ENCODE peak calls at places on chromosomes 16 and 17, in seven cellular contexts. J, C, B, Q, O, D and L are unnamed samples.

GRCh38 chr17:43396491-43397060 is 2.2 kb upstream of the ARL4D start:
- DNase-seq in B (no peak), D (no peak), O (no peak), Q (no peak), J (no peak), C (no peak), L (no peak)

GRCh38 chr17:30720013-30720471 is 104.5 kb downstream of the CRLF3 start:
- DNase-seq in D (no peak), O (no peak), C (peak), Q (no peak), J (no peak), B (no peak), L (no peak)

GRCh38 chr17:45293413-45294211 is 23.2 kb downstream of the MAP3K14 start:
- DNase-seq in Q (peak), O (peak), J (peak), B (no peak), D (peak), C (no peak), L (peak)

GRCh38 chr17:57675427-57675826 is 69.7 kb downstream of the CCDC182 start:
- DNase-seq in C (no peak), B (no peak), D (no peak), Q (no peak), O (no peak), J (no peak), L (no peak)

GRCh38 chr17:45896803-45897693 is 2.7 kb downstream of the MAPT start:
- DNase-seq in B (no peak), C (no peak), D (no peak), O (no peak), J (no peak), Q (no peak), L (peak)

GRCh38 chr16:20167323-20167722 is 93.6 kb upstream of the GPR139 start:
- DNase-seq in J (no peak), O (no peak), D (no peak), C (no peak), Q (no peak), B (no peak), L (no peak)

GRCh38 chr16:84790291-84790690 is 29.5 kb upstream of the CRISPLD2 start:
- DNase-seq in D (no peak), J (no peak), Q (no peak), O (no peak), C (no peak), B (no peak), L (no peak)

GRCh38 chr16:30351586-30352419 is 3.3 kb downstream of the CD2BP2 start:
- DNase-seq in B (no peak), J (peak), C (no peak), Q (no peak), O (peak), D (peak), L (no peak)

GRCh38 chr16:63617990-63618763 is 1503.7 kb downstream of the CDH11 start:
- DNase-seq in D (no peak), B (no peak), C (no peak), O (no peak), Q (no peak), J (peak), L (no peak)

GRCh38 chr16:14193316-14193871 is 122.3 kb downstream of the MRTFB start:
- DNase-seq in J (no peak), D (no peak), C (no peak), Q (no peak), O (no peak), B (peak), L (no peak)

GRCh38 chr17:28746611-28747045 is 2.8 kb downstream of the TRAF4 start:
- DNase-seq in J (no peak), C (no peak), Q (no peak), O (no peak), B (no peak), D (peak), L (peak)

GRCh38 chr17:8609910-8610309 is 20.6 kb downstream of the MYH10 start:
- DNase-seq in O (no peak), Q (no peak), C (no peak), J (no peak), B (no peak), D (peak), L (no peak)

DNA sequence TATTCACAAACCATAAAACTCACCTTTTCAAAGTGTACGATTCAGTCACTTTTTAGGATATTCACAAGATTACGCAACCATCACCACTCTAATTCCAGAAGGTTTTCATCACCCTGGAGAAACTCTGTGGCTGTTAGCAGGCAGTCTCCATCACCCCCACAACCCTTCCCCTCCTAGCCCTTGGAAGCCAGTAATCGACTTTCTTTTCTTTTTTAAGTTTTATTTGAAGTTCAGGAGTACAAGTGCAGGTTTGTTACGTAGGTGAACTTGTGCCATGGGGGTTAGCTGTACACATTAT is 363.5 kb downstream of the CPPED1 start:
- DNase-seq in B (no peak), O (peak), Q (no peak), J (peak), C (no peak), D (no peak), L (no peak)
- TF ChIP-seq CTCF in B (no peak), O (no peak), Q (no peak), J (no peak), C (no peak), D (no peak), L (no peak)

DNA sequence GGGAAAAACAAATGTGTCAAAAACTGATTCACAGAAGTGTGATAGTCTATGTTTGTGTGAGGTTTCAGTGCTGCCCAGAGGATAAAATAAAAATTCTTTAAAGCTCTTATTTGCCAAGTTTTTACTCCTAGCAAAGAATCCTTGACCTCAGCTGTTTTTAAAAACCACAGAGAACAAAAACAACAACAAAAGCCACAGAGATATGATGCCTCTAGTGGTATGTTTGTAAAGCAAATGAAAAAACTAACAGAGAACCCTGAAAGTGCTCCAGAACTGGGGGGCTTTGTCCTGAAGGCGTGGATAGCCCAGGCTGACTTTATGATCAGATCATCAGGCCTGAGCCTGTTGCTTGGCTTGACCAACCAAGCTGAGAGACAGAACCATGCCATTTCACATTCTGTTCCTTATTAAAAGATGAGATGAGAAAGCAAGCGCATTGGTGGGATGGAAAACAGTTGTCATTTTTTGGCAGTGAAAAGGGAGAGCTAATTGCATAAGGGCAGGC is 411.1 kb downstream of the CPPED1 start:
- DNase-seq in Q (no peak), C (no peak), D (no peak), J (no peak), O (peak), B (no peak), L (no peak)
- TF ChIP-seq CTCF in Q (no peak), C (no peak), D (peak), J (no peak), O (no peak), B (no peak), L (no peak)

GRCh38 chr16:25140459-25140858 is 28.9 kb downstream of the LCMT1 start:
- DNase-seq in O (peak), Q (no peak), B (no peak), C (no peak), J (no peak), D (peak), L (no peak)

GRCh38 chr16:25138130-25138529 is 26.6 kb downstream of the LCMT1 start:
- DNase-seq in J (no peak), Q (no peak), C (no peak), D (no peak), B (no peak), O (no peak), L (no peak)

GRCh38 chr16:25134306-25134705 is 22.8 kb downstream of the LCMT1 start:
- DNase-seq in Q (no peak), C (no peak), B (no peak), O (no peak), D (no peak), J (no peak), L (no peak)

DNA sequence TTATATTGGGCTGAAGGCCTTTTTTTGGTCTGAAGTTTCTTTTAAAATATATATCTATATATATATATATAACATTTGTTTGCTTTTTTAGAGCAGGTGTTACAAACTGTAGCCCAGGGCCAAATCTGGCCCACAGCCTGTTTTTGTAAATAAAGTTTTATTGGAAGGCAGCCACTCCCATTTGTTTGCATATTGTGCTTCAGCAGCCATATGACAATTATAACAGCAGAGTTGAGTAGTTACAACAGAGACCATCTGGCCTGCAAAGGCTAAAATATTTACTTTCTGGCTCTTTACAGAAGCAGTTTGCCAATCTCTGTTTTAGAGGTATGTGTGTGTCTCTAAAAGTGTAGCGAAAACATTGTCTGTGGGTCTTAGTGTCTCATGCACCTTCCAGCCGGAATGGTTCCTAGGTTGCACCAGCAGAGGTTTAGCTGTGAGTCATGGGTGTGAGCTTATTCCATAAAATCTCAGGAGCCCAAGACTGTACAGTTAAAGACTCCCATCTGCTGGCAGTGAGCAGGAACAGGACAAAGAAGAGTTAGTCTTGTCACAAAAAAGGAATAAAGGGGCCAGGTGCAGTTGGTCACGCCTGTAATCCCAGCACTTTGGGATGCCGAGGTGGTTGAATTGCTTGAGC is 23.8 kb downstream of the LCMT1 start:
- DNase-seq in J (peak), O (peak), D (peak), C (no peak), Q (no peak), B (no peak), L (no peak)
- TF ChIP-seq CTCF in J (peak), O (peak), D (peak), C (no peak), Q (no peak), B (peak), L (no peak)

GRCh38 chr17:49715221-49715620 is 7.5 kb upstream of the SLC35B1 start:
- DNase-seq in C (no peak), B (no peak), D (no peak), Q (no peak), O (no peak), J (no peak), L (no peak)

GRCh38 chr17:49717371-49717841 is 9.6 kb upstream of the SLC35B1 start:
- DNase-seq in J (no peak), C (no peak), O (no peak), B (no peak), Q (no peak), D (no peak), L (no peak)

GRCh38 chr17:49716952-49717351 is 9.2 kb upstream of the SLC35B1 start:
- DNase-seq in D (no peak), O (no peak), C (no peak), B (no peak), J (no peak), Q (no peak), L (no peak)

DNA sequence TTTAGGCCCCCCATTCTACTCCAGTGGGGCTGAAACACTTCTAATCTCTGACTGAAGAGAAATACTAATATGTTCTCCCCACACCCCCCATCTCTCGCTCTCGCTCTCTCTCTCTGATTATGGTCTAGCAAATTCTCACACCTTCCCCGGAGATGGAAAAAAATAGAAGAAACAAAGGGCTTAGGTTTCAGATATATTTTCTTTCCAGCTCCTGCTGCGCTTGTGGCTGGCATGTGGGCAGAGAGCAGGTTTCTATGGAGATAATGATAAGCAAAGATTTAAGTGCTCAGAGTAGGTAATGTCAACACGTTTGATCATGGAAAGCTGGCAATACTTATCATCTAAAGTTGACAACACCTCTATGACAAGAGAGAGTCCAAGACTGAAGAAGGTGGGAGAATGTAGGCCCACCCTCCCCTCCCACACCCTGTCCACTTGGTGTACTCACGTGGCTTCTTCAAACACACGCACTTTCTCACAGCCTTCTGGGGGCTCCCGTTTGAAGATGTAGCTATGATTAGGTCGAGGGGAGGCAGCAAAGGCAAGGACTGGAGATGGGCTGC is 8.0 kb upstream of the SLC35B1 start:
- DNase-seq in J (no peak), O (no peak), Q (no peak), C (no peak), D (no peak), B (no peak), L (no peak)
- TF ChIP-seq CTCF in J (no peak), O (no peak), Q (no peak), C (no peak), D (no peak), B (no peak), L (no peak)

GRCh38 chr16:4291699-4292098 is 18.9 kb upstream of the TFAP4 start:
- DNase-seq in J (no peak), D (no peak), C (no peak), Q (no peak), O (no peak), B (no peak), L (no peak)

GRCh38 chr16:4288148-4288921 is 15.5 kb upstream of the TFAP4 start:
- DNase-seq in C (peak), Q (peak), J (peak), D (peak), B (no peak), O (peak), L (peak)

GRCh38 chr16:4293181-4293716 is 20.4 kb upstream of the TFAP4 start:
- DNase-seq in B (no peak), J (no peak), C (no peak), O (no peak), D (no peak), Q (no peak), L (no peak)

GRCh38 chr16:4293822-4294457 is 21.1 kb upstream of the TFAP4 start:
- DNase-seq in O (peak), D (peak), Q (no peak), B (no peak), C (peak), J (peak), L (peak)

DNA sequence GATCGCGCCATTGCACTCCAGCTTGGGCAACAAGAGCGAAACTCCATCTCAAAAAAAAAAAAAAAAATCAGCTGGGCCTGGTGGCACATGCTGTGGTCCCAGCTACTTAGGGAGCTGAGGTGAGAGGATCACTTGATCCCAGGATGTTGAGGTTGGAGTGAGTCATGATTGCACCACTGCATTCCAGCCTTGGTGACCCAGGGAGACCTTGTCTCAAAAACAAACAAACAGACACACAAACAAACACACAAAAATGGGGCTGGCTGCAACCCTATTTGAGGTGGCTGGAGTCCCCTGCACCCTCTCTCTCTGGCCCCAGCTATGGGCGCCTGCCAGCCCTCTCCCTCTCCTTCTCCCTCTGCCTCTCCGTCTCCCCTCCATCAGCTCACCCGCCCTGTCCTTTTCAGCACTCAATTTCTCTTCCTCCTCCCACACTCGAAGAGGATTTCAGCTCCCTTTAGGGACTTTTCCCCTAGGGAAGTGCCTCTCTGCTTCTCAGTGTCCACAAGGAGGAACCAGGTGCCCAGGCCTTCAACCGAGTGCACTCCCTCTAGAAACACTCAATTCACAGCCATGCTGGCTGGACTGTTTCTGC is 17.5 kb upstream of the TFAP4 start:
- DNase-seq in O (peak), Q (no peak), J (peak), D (peak), C (no peak), B (no peak), L (no peak)
- TF ChIP-seq CTCF in O (peak), Q (no peak), J (peak), D (no peak), C (no peak), B (peak), L (no peak)

GRCh38 chr16:4249546-4249945 is 7.7 kb upstream of the SRL start:
- DNase-seq in B (no peak), C (no peak), O (no peak), J (no peak), D (no peak), Q (no peak), L (no peak)

GRCh38 chr16:4257646-4258556 is 14.9 kb downstream of the TFAP4 start:
- DNase-seq in J (no peak), B (no peak), Q (no peak), D (no peak), O (no peak), C (no peak), L (no peak)

DNA sequence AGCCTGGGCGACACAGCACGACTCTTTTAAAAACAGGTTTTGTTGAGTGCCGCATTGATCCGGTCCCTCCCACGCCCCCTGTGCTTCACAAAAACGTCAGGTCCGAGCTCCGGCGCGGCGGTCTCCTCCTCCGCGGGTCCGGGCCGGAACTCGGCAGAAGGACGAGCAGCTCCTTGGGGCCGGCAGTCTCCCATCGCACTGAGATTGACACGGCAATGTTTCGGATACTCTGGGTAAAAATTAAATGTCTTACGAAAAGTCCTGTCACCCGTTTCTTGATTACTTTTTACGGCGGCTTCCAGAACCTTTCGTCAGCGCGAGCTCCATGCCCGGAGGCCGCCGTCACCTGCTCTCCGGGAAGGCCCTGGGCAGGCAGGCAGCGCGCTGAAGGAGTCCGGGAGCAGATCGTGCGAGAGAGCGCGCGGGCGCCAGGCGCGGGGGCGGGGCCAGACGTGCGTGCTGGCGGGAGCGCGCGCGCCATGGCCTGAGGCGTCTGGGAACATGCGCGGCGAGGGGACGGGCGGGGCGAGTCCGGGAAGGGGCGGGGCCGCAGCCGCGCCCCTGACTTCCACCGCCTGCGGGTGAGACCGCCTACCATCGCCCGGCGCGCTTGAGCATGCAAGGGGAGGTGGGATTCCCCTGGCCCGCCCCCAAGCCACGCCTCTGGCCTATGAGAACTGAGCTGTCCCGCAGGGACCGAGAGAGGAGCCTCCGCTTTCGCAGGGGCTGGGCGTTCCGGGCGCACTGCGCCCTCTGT is 11.7 kb upstream of the SRL start:
- DNase-seq in J (peak), Q (peak), B (peak), D (peak), C (peak), O (peak), L (peak)
- TF ChIP-seq CTCF in J (no peak), Q (no peak), B (no peak), D (no peak), C (no peak), O (peak), L (no peak)

GRCh38 chr16:68311316-68311620 is 449 bp downstream of the PRMT7 start:
- DNase-seq in C (no peak), Q (no peak), B (no peak), O (peak), J (no peak), D (peak), L (no peak)

GRCh38 chr16:68309798-68310197 is 948 bp downstream of the SLC7A6OS start:
- DNase-seq in O (no peak), C (no peak), B (no peak), Q (no peak), J (no peak), D (no peak), L (no peak)

GRCh38 chr16:68313116-68313515 is 2.3 kb downstream of the PRMT7 start:
- DNase-seq in Q (no peak), J (no peak), D (no peak), C (no peak), B (no peak), O (no peak), L (no peak)

GRCh38 chr16:68306633-68307032 is 4.1 kb downstream of the SLC7A6OS start:
- DNase-seq in O (no peak), D (no peak), Q (no peak), C (no peak), B (no peak), J (no peak), L (no peak)

GRCh38 chr16:68310441-68311315 is at the start of the genes PRMT7 and SLC7A6OS:
- DNase-seq in B (peak), C (peak), J (peak), D (peak), O (peak), Q (peak), L (peak)
- TF ChIP-seq CTCF in B (no peak), C (no peak), J (no peak), D (no peak), O (no peak), Q (peak), L (no peak)

GRCh38 chr16:88635671-88636070 is 2.7 kb upstream of the IL17C start:
- DNase-seq in Q (no peak), J (no peak), C (no peak), D (no peak), O (no peak), B (no peak), L (no peak)
- TF ChIP-seq CTCF in Q (no peak), J (no peak), C (no peak), D (no peak), O (no peak), B (no peak), L (no peak)

DNA sequence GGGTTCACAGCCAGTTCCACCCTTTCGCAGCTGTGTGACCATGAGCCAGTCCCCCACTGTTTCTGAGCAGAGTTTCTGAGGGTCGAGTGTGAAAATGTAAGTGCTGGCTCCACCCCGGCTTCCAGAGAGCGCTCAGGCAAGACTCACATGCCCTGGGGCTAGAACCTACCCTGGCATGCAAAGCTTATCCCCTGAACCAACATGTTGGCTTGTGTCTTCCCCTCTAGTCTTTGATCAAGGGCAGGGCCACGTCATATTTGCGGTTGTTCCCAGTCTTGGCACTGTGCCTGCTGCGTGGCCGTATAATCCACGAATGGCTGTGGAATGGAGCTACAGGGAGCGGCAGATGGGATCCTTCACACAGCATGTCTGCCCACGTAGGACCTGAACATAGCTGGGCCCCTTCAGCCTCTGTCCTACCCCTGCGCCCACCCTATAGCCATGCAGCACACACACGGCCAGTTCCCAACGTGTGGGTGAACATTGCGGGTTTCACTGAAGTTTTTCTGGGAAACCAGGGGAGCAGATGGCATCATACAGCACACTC is 84.8 kb downstream of the MRM1 start:
- DNase-seq in C (no peak), O (no peak), Q (no peak), D (peak), B (no peak), J (no peak), L (no peak)
- TF ChIP-seq CTCF in C (no peak), O (no peak), Q (no peak), D (no peak), B (no peak), J (no peak), L (no peak)